ENCODE peak calls at places on chromosomes 3 and 15, in five cellular contexts. N is uterus, Y is pancreas, V is vagina, Q is thoracic aorta. J is an unnamed sample.
A peak's percentile ranks its signal among the peaks of the same experiment; 100 is the strongest.

GRCh38 chr15:70650567-70650966 is 112.8 kb downstream of the UACA start:
- DNase-seq in N (no peak), Y (no peak), V (no peak), Q (no peak), J (peak; percentile 30)

GRCh38 chr3:160245261-160245800 is 20.1 kb downstream of the C3orf80 start:
- DNase-seq in N (no peak), Y (no peak), V (no peak), Q (no peak), J (no peak)

GRCh38 chr15:71182522-71182921 is 67.3 kb downstream of the THSD4 start:
- DNase-seq in N (no peak), Y (no peak), V (no peak), Q (no peak), J (no peak)

GRCh38 chr3:9402410-9403228 is 5.2 kb downstream of the SETD5 start:
- DNase-seq in N (no peak), Y (no peak), V (no peak), Q (no peak), J (no peak)

GRCh38 chr3:29363110-29363509 is 82.2 kb downstream of the RBMS3 start:
- DNase-seq in N (no peak), Y (no peak), V (no peak), Q (no peak), J (no peak)

GRCh38 chr15:101497017-101497416 is 7.5 kb upstream of the PCSK6 start:
- DNase-seq in N (no peak), Y (no peak), V (no peak), Q (no peak), J (no peak)

GRCh38 chr3:160885791-160886286 is 129.8 kb downstream of the PPM1L start:
- DNase-seq in N (peak; percentile 74), Y (no peak), V (no peak), Q (no peak), J (no peak)

GRCh38 chr3:141091416-141091815 is 40.3 kb downstream of the SPSB4 start:
- DNase-seq in N (no peak), Y (no peak), V (no peak), Q (no peak), J (no peak)

GRCh38 chr3:64152100-64152499 is 73.2 kb downstream of the PRICKLE2 start:
- DNase-seq in N (peak; percentile 46), Y (no peak), V (no peak), Q (no peak), J (peak; percentile 26)

GRCh38 chr3:124811441-124811840 is 75.7 kb downstream of the ITGB5 start:
- DNase-seq in N (no peak), Y (no peak), V (no peak), Q (no peak), J (no peak)

GRCh38 chr3:188248036-188248561 is 94.1 kb downstream of the LPP start:
- DNase-seq in N (no peak), Y (no peak), V (no peak), Q (no peak), J (no peak)

GRCh38 chr15:50816191-50816590 is 50.7 kb upstream of the SPPL2A start:
- DNase-seq in N (no peak), Y (no peak), V (no peak), Q (no peak), J (peak; percentile 64)

GRCh38 chr3:114446605-114447004 is 152.8 kb downstream of the TIGIT start:
- DNase-seq in N (peak; percentile 34), Y (no peak), V (no peak), Q (no peak), J (no peak)

GRCh38 chr3:134795776-134796312 is 784 bp downstream of the EPHB1 start:
- DNase-seq in N (no peak), Y (peak; percentile 61), V (peak; percentile 77), Q (no peak), J (peak; percentile 38)

GRCh38 chr15:87764461-87765236 is 491.9 kb downstream of the NTRK3 start:
- DNase-seq in N (no peak), Y (no peak), V (no peak), Q (no peak), J (peak; percentile 62)

GRCh38 chr3:193884011-193884410 is 251.9 kb upstream of the HES1 start:
- DNase-seq in N (no peak), Y (no peak), V (no peak), Q (no peak), J (no peak)

GRCh38 chr3:193885832-193886231 is 250.1 kb upstream of the HES1 start:
- DNase-seq in N (no peak), Y (peak; percentile 10), V (no peak), Q (no peak), J (no peak)

GRCh38 chr3:193884652-193885051 is 251.3 kb upstream of the HES1 start:
- DNase-seq in N (no peak), Y (peak; percentile 21), V (no peak), Q (no peak), J (no peak)

GRCh38 chr3:193882091-193882490 is 253.9 kb upstream of the HES1 start:
- DNase-seq in N (no peak), Y (no peak), V (no peak), Q (no peak), J (no peak)

DNA sequence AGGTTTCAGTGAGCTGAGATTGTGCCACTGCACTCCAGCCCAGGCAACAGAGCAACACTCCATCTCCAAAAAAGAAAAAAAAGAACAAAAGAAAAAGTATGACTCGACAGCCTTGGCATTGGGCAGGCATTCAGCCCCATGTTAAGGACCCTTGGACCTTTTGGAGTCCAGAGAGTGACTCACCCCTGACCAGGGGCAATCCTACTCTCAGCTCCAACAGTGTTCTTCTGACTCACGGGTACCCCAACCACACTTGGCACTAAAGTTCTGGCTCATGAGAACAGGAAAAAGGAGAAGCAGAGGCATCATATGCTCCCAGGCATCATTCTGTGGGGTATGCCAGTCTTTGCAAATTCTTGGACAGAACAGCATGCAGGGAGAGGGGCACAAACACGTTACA is 252.4 kb upstream of the HES1 start:
- DNase-seq in N (no peak), Y (no peak), V (no peak), Q (no peak), J (no peak)
- H3K27me3 ChIP-seq in N (no peaks in the 10 kb centered on the region), Y (no peaks in the 10 kb centered on the region), V (no peaks in the 10 kb centered on the region), Q (no peaks in the 10 kb centered on the region), J (no peaks in the 10 kb centered on the region)

DNA sequence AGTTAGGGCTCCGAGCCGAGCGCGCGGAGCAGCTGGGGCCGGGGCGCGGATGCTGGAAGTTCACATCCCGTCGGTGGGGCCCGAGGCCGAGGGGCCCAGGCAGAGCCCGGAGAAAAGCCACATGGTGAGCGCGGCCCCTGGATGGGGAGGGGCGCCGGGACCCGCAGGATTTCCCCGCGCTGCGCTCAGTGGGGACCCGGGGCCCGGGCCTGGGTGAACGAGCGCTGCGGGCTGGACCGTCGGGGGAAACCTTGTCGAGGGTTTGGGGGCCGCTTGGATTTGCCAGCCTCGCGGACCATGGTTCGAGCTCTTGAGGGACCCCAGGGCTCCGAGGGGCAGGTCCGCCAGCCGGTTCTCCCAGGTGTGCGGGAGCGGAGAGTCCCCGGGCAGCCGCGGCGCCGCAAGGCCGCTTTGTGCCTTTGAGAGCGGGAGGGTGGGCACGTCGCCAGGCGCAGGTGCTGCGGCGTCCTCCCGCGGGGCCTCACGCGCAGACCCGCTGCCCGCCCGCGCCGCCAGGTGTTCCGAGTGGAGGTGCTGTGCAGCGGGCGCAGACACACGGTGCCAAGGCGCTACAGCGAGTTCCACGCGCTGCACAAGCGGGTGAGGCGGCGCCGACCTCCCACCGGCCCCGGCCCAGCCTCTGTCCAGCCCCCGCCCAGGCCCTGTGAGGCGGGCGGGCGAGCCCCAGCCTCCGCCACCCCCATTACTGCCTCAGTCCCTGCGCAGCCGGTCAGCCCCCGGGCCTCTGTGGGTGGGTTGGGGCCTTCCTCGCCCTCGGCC is at the start of gene SNX22:
- DNase-seq in N (no peak), Y (peak; percentile 81), V (no peak), Q (no peak), J (no peak)
- H3K27ac ChIP-seq in N (no peak within 1 kb of the TSS), Y (peak within 1 kb of the TSS; percentile 23), V (peak within 1 kb of the TSS; percentile 0), Q (no peak within 1 kb of the TSS), J (no peak within 1 kb of the TSS)

GRCh38 chr3:52374173-52374572 is 58.1 kb downstream of the DNAH1 start:
- DNase-seq in N (no peak), Y (no peak), V (no peak), Q (no peak), J (no peak)
- TF ChIP-seq CTCF in N (no peak), Y (no peak), V (no peak), Q (no peak), J (peak; percentile 43)

GRCh38 chr15:55820043-55820442 is 77.1 kb upstream of the PRTG start:
- DNase-seq in N (no peak), Y (no peak), V (no peak), Q (no peak), J (no peak)
- H3K27me3 ChIP-seq in N (no peaks in the 10 kb centered on the region), Y (no peaks in the 10 kb centered on the region), V (no peaks in the 10 kb centered on the region), Q (no peaks in the 10 kb centered on the region), J (no peaks in the 10 kb centered on the region)

DNA sequence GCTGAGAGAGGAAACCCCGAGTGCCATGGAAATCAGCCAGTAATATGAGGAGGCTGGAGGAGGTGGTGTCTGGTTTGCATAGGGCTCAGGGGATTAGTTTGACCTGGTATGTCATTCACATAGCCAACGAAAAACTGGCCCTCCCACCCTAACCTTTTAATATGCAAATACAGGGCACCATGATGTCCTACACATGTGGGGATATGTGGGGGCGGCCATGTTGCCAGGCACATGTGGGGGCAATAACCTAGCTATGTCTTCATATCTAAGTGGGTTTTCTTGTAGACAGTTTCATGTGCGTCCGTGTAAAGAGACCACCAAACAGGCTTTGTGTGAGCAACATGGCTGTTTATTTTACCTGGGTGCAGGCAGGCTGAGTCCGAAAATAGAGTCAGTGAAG is 110.1 kb downstream of the MOBP start:
- DNase-seq in N (no peak), Y (no peak), V (no peak), Q (no peak), J (no peak)
- H3K27ac ChIP-seq in N (no peak overlapping the region), Y (no peak overlapping the region), V (no peak overlapping the region), Q (no peak overlapping the region), J (no peak overlapping the region)

DNA sequence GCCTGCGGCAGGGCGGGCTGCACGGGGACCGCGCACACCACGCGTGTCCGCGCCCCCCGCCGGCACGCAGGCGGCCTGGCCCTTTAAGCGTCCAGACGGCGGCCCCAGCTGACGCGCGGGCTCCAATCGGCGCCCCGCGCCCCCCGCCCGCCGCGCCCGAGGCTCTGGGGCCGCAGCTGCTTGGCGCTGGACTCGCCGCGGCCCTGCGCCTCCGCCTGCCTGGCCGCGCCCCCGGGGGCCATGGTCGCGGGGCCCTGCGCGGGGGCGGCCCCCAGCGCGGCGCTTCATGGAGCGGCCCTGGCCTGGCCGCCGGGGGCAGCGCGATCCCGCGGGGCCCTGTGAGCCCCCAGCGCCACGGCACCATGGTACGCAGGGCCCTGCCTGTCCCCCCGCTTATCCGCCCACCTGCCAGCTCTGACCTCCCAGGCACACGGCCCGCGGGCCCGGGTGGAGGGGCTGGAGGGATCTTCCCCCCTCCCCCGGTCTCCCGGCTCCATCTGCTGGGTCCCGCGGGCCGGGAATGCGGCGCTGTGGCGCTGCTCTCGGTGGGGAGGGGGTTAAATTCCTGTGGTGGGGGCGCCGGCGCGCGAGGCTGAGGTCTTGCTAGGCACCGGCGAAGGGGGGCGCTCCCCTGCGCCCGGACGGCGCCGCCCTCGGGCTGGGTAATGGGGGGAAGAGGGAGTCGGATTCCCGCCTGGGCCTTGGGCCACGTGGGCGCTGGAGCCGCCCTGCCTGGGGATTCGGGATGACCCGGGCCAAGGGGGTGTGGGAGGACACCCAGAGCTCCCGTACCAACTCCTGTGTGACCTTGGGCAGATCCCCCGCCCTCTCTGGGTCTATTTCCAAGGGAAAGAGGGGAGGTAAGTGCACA is 1.1 kb downstream of the ZBTB47 start:
- DNase-seq in N (peak; percentile 69), Y (peak; percentile 80), V (no peak), Q (no peak), J (no peak)
- TF ChIP-seq CTCF in N (peak; percentile 20), Y (no peak), V (no peak), Q (no peak), J (peak; percentile 34)

DNA sequence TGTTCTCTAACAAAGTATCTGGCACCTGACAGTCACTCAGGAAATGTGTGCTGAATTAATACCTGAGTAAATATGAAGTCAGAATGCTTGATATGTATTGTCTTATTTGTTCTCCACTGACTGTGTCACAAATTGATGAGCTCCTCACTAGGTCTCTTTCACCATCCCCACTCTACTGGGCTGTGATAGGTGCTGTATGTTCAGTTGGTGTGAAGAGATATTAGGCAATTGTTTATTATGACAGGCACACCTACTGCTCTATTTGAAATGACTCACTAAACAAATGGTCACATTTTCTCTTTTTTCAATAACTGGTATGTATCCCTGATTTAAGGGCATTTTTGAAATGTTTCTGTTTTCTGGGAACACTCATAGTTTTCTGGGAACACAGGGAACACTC is 25.2 kb upstream of the CCDC39 start:
- DNase-seq in N (no peak), Y (no peak), V (no peak), Q (no peak), J (no peak)
- H3K27me3 ChIP-seq in N (no peaks in the 10 kb centered on the region), Y (no peaks in the 10 kb centered on the region), V (no peaks in the 10 kb centered on the region), Q (no peaks in the 10 kb centered on the region), J (no peaks in the 10 kb centered on the region)